ENCODE peak calls at places on chromosomes 5 and 9, in six cellular contexts. L is foreskin melanocyte; T is neural crest cell; I is NCI-H1092; N is stimulated activated CD8-positive, alpha-beta memory T cell treated with anti-CD3 and anti-CD28 coated beads, Interleukin-4, amount 100 ng/mL, for 4 hours; K is AG08395. E is an unnamed sample.

GRCh38 chr5:143693691-143694252 is 118.2 kb upstream of the HMHB1 start:
- DNase-seq in L (no peak), T (no peak), I (no peak), N (no peak), K (no peak), E (no peak)

GRCh38 chr9:133205996-133206931 is 2.8 kb downstream of the OBP2B start:
- DNase-seq in L (no peak), T (no peak), I (no peak), N (no peak), K (no peak), E (no peak)

GRCh38 chr5:1321576-1321975 is 23.3 kb downstream of the CLPTM1L start:
- DNase-seq in L (no peak), T (no peak), I (no peak), N (no peak), K (no peak), E (no peak)

GRCh38 chr5:77630246-77631165 is 8.0 kb downstream of the OTP start:
- DNase-seq in L (no peak), T (no peak), I (peak), N (no peak), K (peak), E (no peak)

GRCh38 chr9:85067792-85068191 is 398.3 kb downstream of the NTRK2 start:
- DNase-seq in L (no peak), T (no peak), I (no peak), N (no peak), K (no peak), E (no peak)

GRCh38 chr5:61167382-61167781 is 5.1 kb upstream of the SMIM15 start:
- DNase-seq in L (no peak), T (no peak), I (no peak), N (no peak), K (peak), E (no peak)

GRCh38 chr5:123819818-123820217 is 307.8 kb downstream of the CSNK1G3 start:
- DNase-seq in L (no peak), T (no peak), I (no peak), N (no peak), K (peak), E (no peak)

GRCh38 chr9:137064027-137064879 is 6.1 kb downstream of the SAPCD2 start:
- DNase-seq in L (peak), T (peak), I (peak), N (no peak), K (peak), E (no peak)

GRCh38 chr5:43357067-43357466 is 43.9 kb upstream of the HMGCS1 start:
- DNase-seq in L (no peak), T (no peak), I (no peak), N (no peak), K (no peak), E (no peak)

GRCh38 chr5:123089971-123090640 is 1.1 kb downstream of the PRDM6 start:
- DNase-seq in L (no peak), T (peak), I (no peak), N (no peak), K (peak), E (no peak)